ENCODE peak calls at places on chromosomes 2 and 18, in five cellular contexts. One of them, this sample, is unnamed. For H3K9me3 and H3K36me3, the result is how much of the 10 kb centered on the place peaks cover.

GRCh38 chr2:127254386-127254981 is 34.4 kb upstream of the CYP27C1 start:
- DNase-seq in vagina: no peak
- DNase-seq in fibroblast of lung: peak
- DNase-seq in tibial artery: no peak
- DNase-seq in sigmoid colon: no peak
- DNase-seq in this sample: no peak

GRCh38 chr2:96951125-96951654 is 35.2 kb downstream of the FAM178B start:
- DNase-seq in vagina: no peak
- DNase-seq in fibroblast of lung: peak
- DNase-seq in tibial artery: peak
- DNase-seq in sigmoid colon: peak
- DNase-seq in this sample: peak

GRCh38 chr18:23138470-23138869 is 3.2 kb downstream of the CABLES1 start:
- DNase-seq in vagina: no peak
- DNase-seq in fibroblast of lung: no peak
- DNase-seq in tibial artery: no peak
- DNase-seq in sigmoid colon: no peak
- DNase-seq in this sample: peak

GRCh38 chr2:171553236-171553635 is 31.0 kb downstream of the CYBRD1 start:
- DNase-seq in vagina: no peak
- DNase-seq in fibroblast of lung: no peak
- DNase-seq in tibial artery: no peak
- DNase-seq in sigmoid colon: no peak
- DNase-seq in this sample: no peak

GRCh38 chr18:63185979-63186378 is 133.6 kb downstream of the BCL2 start:
- DNase-seq in vagina: no peak
- DNase-seq in fibroblast of lung: peak
- DNase-seq in tibial artery: no peak
- DNase-seq in sigmoid colon: no peak
- DNase-seq in this sample: no peak

GRCh38 chr2:7517122-7517487 is 599.9 kb downstream of the RNF144A start:
- DNase-seq in vagina: no peak
- DNase-seq in fibroblast of lung: no peak
- DNase-seq in tibial artery: no peak
- DNase-seq in sigmoid colon: no peak
- DNase-seq in this sample: no peak

GRCh38 chr2:27829791-27830190 is 58.3 kb downstream of the MRPL33 start:
- DNase-seq in vagina: no peak
- DNase-seq in fibroblast of lung: no peak
- DNase-seq in tibial artery: no peak
- DNase-seq in sigmoid colon: no peak
- DNase-seq in this sample: no peak

GRCh38 chr2:43005975-43006833 is 213.8 kb upstream of the HAAO start:
- DNase-seq in vagina: no peak
- DNase-seq in fibroblast of lung: no peak
- DNase-seq in tibial artery: no peak
- DNase-seq in sigmoid colon: no peak
- DNase-seq in this sample: no peak

GRCh38 chr2:177897278-177897677 is 175.3 kb downstream of the PDE11A start:
- DNase-seq in vagina: no peak
- DNase-seq in fibroblast of lung: no peak
- DNase-seq in tibial artery: no peak
- DNase-seq in sigmoid colon: no peak
- DNase-seq in this sample: no peak

GRCh38 chr2:9095690-9096089 is 92.2 kb upstream of the MBOAT2 start:
- DNase-seq in vagina: no peak
- DNase-seq in fibroblast of lung: peak
- DNase-seq in tibial artery: peak
- DNase-seq in sigmoid colon: no peak
- DNase-seq in this sample: peak

GRCh38 chr18:51066273-51066672 is 36.3 kb downstream of the SMAD4 start:
- DNase-seq in vagina: no peak
- DNase-seq in fibroblast of lung: peak
- DNase-seq in tibial artery: no peak
- DNase-seq in sigmoid colon: no peak
- DNase-seq in this sample: no peak

GRCh38 chr18:63617049-63617995 is 26.7 kb downstream of the SERPINB4 start:
- DNase-seq in vagina: no peak
- DNase-seq in fibroblast of lung: no peak
- DNase-seq in tibial artery: no peak
- DNase-seq in sigmoid colon: no peak
- DNase-seq in this sample: no peak

GRCh38 chr2:164671664-164672396 is 50.5 kb upstream of the GRB14 start:
- DNase-seq in vagina: no peak
- DNase-seq in fibroblast of lung: no peak
- DNase-seq in tibial artery: no peak
- DNase-seq in sigmoid colon: no peak
- DNase-seq in this sample: no peak

GRCh38 chr2:199842631-199843030 is 8.4 kb downstream of the FTCDNL1 start:
- DNase-seq in vagina: no peak
- DNase-seq in fibroblast of lung: no peak
- DNase-seq in tibial artery: no peak
- DNase-seq in sigmoid colon: no peak
- DNase-seq in this sample: no peak

GRCh38 chr2:157764386-157764785 is 111.7 kb downstream of the ACVR1 start:
- DNase-seq in vagina: no peak
- DNase-seq in fibroblast of lung: no peak
- DNase-seq in tibial artery: no peak
- DNase-seq in sigmoid colon: no peak
- DNase-seq in this sample: no peak

GRCh38 chr2:233329489-233330135 is 22.0 kb downstream of the SAG start:
- DNase-seq in vagina: no peak
- DNase-seq in fibroblast of lung: no peak
- DNase-seq in tibial artery: no peak
- DNase-seq in sigmoid colon: no peak
- DNase-seq in this sample: no peak

DNA sequence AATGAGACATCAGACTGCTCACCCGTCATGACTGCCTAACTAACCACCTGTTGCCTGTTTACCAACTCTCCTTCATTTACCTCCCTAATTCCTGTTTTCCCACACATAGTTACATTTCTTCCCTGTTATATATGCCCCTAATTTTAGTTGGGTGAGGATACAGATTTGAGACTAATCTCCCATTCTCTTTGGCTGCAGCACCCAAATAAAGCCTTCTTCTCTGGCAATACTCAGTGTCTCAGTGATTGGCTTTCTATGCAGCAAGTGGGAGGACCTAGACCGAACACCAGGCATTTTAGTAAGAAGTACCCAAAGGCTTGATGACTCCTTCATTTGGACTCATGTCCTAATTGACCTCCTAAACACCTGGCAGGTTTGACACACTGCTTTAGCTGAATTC is 147.2 kb downstream of the TRIB2 start:
- DNase-seq in vagina: no peak
- DNase-seq in fibroblast of lung: no peak
- DNase-seq in tibial artery: no peak
- DNase-seq in sigmoid colon: no peak
- DNase-seq in this sample: no peak
- H3K9me3 ChIP-seq in vagina: under half
- H3K9me3 ChIP-seq in fibroblast of lung: under half
- H3K9me3 ChIP-seq in tibial artery: under half
- H3K9me3 ChIP-seq in sigmoid colon: under half
- H3K9me3 ChIP-seq in this sample: under half

DNA sequence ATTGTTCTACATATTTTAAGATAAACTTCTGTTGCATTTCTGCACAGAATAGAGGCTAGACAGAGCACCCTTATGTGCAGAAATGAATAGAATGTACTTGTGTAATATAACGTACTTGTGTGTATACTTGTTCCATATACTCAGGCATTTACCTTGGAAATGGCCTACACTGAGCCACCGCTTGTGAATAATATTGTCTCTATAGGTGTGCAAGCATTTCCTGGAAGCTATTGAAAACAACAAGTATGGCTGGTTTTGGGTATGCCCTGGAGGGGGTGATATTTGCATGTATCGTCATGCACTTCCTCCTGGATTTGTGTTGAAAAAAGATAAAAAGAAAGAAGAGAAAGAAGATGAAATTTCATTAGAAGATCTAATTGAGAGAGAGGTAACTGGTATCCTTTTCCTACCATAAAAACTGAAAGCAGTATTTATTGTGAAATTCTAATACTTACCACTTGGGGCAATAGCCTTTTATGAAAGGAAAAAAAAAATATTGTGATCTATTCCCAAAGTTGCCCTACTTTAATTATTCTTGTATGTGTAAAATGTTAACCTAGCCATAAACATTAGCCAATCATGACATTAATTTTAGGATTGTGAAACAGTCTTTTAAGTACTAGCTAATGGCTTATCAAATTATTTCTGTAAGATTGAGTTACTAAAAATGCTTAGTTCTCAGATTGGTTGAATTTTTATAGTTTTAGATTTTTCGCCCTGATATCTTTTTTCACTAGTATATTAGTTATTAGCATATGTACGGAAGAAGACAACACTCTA is 18.0 kb downstream of the ZC3H15 start:
- DNase-seq in vagina: no peak
- DNase-seq in fibroblast of lung: peak
- DNase-seq in tibial artery: no peak
- DNase-seq in sigmoid colon: no peak
- DNase-seq in this sample: no peak
- H3K36me3 ChIP-seq in vagina: under half
- H3K36me3 ChIP-seq in fibroblast of lung: under half
- H3K36me3 ChIP-seq in tibial artery: half or more
- H3K36me3 ChIP-seq in sigmoid colon: under half
- H3K36me3 ChIP-seq in this sample: half or more

GRCh38 chr2:147886136-147886535 is 41.3 kb downstream of the ACVR2A start:
- DNase-seq in vagina: no peak
- DNase-seq in fibroblast of lung: no peak
- DNase-seq in tibial artery: no peak
- DNase-seq in sigmoid colon: no peak
- DNase-seq in this sample: no peak
- TF ChIP-seq CTCF in vagina: no peak
- TF ChIP-seq CTCF in fibroblast of lung: no peak
- TF ChIP-seq CTCF in tibial artery: no peak
- TF ChIP-seq CTCF in sigmoid colon: no peak
- TF ChIP-seq CTCF in this sample: no peak

DNA sequence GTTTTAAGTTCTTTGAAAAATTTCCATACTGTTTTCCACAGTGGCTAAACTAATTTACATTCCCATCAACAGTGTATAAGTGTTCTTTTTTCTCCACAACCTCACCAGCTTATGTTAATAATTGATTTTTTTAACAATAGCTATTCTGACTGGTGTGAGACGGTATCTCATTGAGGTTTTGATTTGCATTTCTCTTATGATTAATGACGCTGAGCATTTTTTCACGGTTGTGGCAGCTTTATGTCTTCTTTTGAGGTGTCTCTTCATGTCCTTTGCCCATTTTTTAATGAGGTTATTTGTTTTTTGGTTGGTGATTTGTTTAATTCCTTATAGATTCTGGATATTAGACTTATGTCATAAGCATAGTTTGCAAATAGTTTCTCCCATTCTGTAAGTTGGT is 997.9 kb downstream of the SUCLG1 start:
- DNase-seq in vagina: no peak
- DNase-seq in fibroblast of lung: no peak
- DNase-seq in tibial artery: no peak
- DNase-seq in sigmoid colon: no peak
- DNase-seq in this sample: no peak
- H3K9me3 ChIP-seq in vagina: under half
- H3K9me3 ChIP-seq in fibroblast of lung: under half
- H3K9me3 ChIP-seq in tibial artery: under half
- H3K9me3 ChIP-seq in sigmoid colon: under half
- H3K9me3 ChIP-seq in this sample: under half

GRCh38 chr2:99374747-99375146 is 37.6 kb downstream of the EIF5B start:
- DNase-seq in vagina: no peak
- DNase-seq in fibroblast of lung: no peak
- DNase-seq in tibial artery: no peak
- DNase-seq in sigmoid colon: no peak
- DNase-seq in this sample: no peak

GRCh38 chr2:99377879-99378278 is 40.7 kb downstream of the EIF5B start:
- DNase-seq in vagina: no peak
- DNase-seq in fibroblast of lung: no peak
- DNase-seq in tibial artery: no peak
- DNase-seq in sigmoid colon: no peak
- DNase-seq in this sample: no peak

GRCh38 chr2:99376254-99376864 is 39.2 kb downstream of the EIF5B start:
- DNase-seq in vagina: no peak
- DNase-seq in fibroblast of lung: no peak
- DNase-seq in tibial artery: no peak
- DNase-seq in sigmoid colon: no peak
- DNase-seq in this sample: no peak

GRCh38 chr2:99373144-99373543 is 36.0 kb downstream of the EIF5B start:
- DNase-seq in vagina: no peak
- DNase-seq in fibroblast of lung: no peak
- DNase-seq in tibial artery: no peak
- DNase-seq in sigmoid colon: no peak
- DNase-seq in this sample: no peak
- H3K36me3 ChIP-seq in vagina: under half
- H3K36me3 ChIP-seq in fibroblast of lung: under half
- H3K36me3 ChIP-seq in tibial artery: half or more
- H3K36me3 ChIP-seq in sigmoid colon: under half
- H3K36me3 ChIP-seq in this sample: half or more

GRCh38 chr2:174342600-174343342 is 8.0 kb downstream of the SP9 start:
- DNase-seq in vagina: no peak
- DNase-seq in fibroblast of lung: no peak
- DNase-seq in tibial artery: no peak
- DNase-seq in sigmoid colon: no peak
- DNase-seq in this sample: no peak

GRCh38 chr2:174343638-174344455 is 9.1 kb downstream of the SP9 start:
- DNase-seq in vagina: no peak
- DNase-seq in fibroblast of lung: no peak
- DNase-seq in tibial artery: no peak
- DNase-seq in sigmoid colon: no peak
- DNase-seq in this sample: no peak

GRCh38 chr2:174341995-174342571 is 7.3 kb downstream of the SP9 start:
- DNase-seq in vagina: no peak
- DNase-seq in fibroblast of lung: no peak
- DNase-seq in tibial artery: no peak
- DNase-seq in sigmoid colon: no peak
- DNase-seq in this sample: no peak

GRCh38 chr2:174343343-174343637 is 8.5 kb downstream of the SP9 start:
- DNase-seq in vagina: no peak
- DNase-seq in fibroblast of lung: no peak
- DNase-seq in tibial artery: no peak
- DNase-seq in sigmoid colon: no peak
- DNase-seq in this sample: no peak

GRCh38 chr2:174344716-174345472 is 10.1 kb downstream of the SP9 start:
- DNase-seq in vagina: no peak
- DNase-seq in fibroblast of lung: peak
- DNase-seq in tibial artery: no peak
- DNase-seq in sigmoid colon: no peak
- DNase-seq in this sample: no peak
- TF ChIP-seq CTCF in vagina: no peak
- TF ChIP-seq CTCF in fibroblast of lung: peak
- TF ChIP-seq CTCF in tibial artery: peak
- TF ChIP-seq CTCF in sigmoid colon: peak
- TF ChIP-seq CTCF in this sample: peak

GRCh38 chr18:13335903-13336302 is 117.3 kb downstream of the LDLRAD4 start:
- DNase-seq in vagina: no peak
- DNase-seq in fibroblast of lung: no peak
- DNase-seq in tibial artery: no peak
- DNase-seq in sigmoid colon: no peak
- DNase-seq in this sample: no peak
- H3K9me3 ChIP-seq in vagina: under half
- H3K9me3 ChIP-seq in fibroblast of lung: under half
- H3K9me3 ChIP-seq in tibial artery: under half
- H3K9me3 ChIP-seq in sigmoid colon: under half
- H3K9me3 ChIP-seq in this sample: under half

DNA sequence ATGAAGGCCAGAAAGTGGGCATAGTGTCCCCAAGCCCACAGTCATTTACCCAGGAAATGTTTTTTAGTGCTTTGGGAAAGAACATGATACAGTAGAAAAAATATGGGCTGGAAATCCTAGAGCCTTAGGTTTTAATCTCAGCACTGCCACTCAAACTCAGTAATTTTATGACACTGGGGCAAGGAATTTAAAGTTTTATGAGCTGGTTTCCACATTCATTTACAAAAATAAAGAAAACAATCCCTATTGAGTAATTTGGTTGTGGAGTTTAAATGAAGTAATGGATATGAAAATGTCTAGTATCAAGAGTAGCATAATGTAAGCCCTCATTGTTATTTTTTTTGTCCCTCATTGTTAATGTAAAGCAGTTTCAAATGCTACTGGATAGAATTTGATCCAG is 51.5 kb upstream of the FRZB start:
- DNase-seq in vagina: no peak
- DNase-seq in fibroblast of lung: no peak
- DNase-seq in tibial artery: no peak
- DNase-seq in sigmoid colon: no peak
- DNase-seq in this sample: no peak
- H3K36me3 ChIP-seq in vagina: under half
- H3K36me3 ChIP-seq in fibroblast of lung: under half
- H3K36me3 ChIP-seq in tibial artery: under half
- H3K36me3 ChIP-seq in sigmoid colon: under half
- H3K36me3 ChIP-seq in this sample: half or more

This sample was measured in heart right ventricle.